ENCODE peak calls at places on chromosomes 3 and 15, in four cellular contexts. One of them, this sample, is unnamed.

GRCh38 chr3:13706886-13707285 is 158.0 kb downstream of the FBLN2 start:
- DNase-seq in activated naive CD4-positive, alpha-beta T cell: no peak
- DNase-seq in AML-193: no peak
- DNase-seq in HTR-8/SVneo: no peak
- DNase-seq in this sample: no peak

GRCh38 chr15:74050835-74051234 is 31.5 kb downstream of the GOLGA6A start:
- DNase-seq in activated naive CD4-positive, alpha-beta T cell: no peak
- DNase-seq in AML-193: no peak
- DNase-seq in HTR-8/SVneo: no peak
- DNase-seq in this sample: no peak

GRCh38 chr3:17045705-17046104 is 160.9 kb downstream of the PLCL2 start:
- DNase-seq in activated naive CD4-positive, alpha-beta T cell: no peak
- DNase-seq in AML-193: no peak
- DNase-seq in HTR-8/SVneo: no peak
- DNase-seq in this sample: no peak

GRCh38 chr3:152466784-152467183 is 198.1 kb downstream of the MBNL1 start:
- DNase-seq in activated naive CD4-positive, alpha-beta T cell: no peak
- DNase-seq in AML-193: peak
- DNase-seq in HTR-8/SVneo: peak
- DNase-seq in this sample: peak

GRCh38 chr15:92848852-92849598 is 51.1 kb upstream of the CHD2 start:
- DNase-seq in activated naive CD4-positive, alpha-beta T cell: no peak
- DNase-seq in AML-193: no peak
- DNase-seq in HTR-8/SVneo: peak
- DNase-seq in this sample: peak

GRCh38 chr3:178203152-178203551 is 333.1 kb upstream of the KCNMB2 start:
- DNase-seq in activated naive CD4-positive, alpha-beta T cell: no peak
- DNase-seq in AML-193: peak
- DNase-seq in HTR-8/SVneo: no peak
- DNase-seq in this sample: peak

GRCh38 chr3:4670352-4670751 is 177.2 kb downstream of the ITPR1 start:
- DNase-seq in activated naive CD4-positive, alpha-beta T cell: no peak
- DNase-seq in AML-193: no peak
- DNase-seq in HTR-8/SVneo: peak
- DNase-seq in this sample: peak

GRCh38 chr3:23316924-23317323 is 113.8 kb downstream of the UBE2E2 start:
- DNase-seq in activated naive CD4-positive, alpha-beta T cell: no peak
- DNase-seq in AML-193: no peak
- DNase-seq in HTR-8/SVneo: no peak
- DNase-seq in this sample: no peak

GRCh38 chr15:101139986-101140696 is 111.7 kb downstream of the CHSY1 start:
- DNase-seq in activated naive CD4-positive, alpha-beta T cell: no peak
- DNase-seq in AML-193: no peak
- DNase-seq in HTR-8/SVneo: no peak
- DNase-seq in this sample: no peak

GRCh38 chr3:155233213-155233612 is 60.3 kb downstream of the STRIT1 start:
- DNase-seq in activated naive CD4-positive, alpha-beta T cell: no peak
- DNase-seq in AML-193: no peak
- DNase-seq in HTR-8/SVneo: peak
- DNase-seq in this sample: no peak

GRCh38 chr3:174640932-174641331 is 218.2 kb upstream of the NAALADL2 start:
- DNase-seq in activated naive CD4-positive, alpha-beta T cell: no peak
- DNase-seq in AML-193: no peak
- DNase-seq in HTR-8/SVneo: no peak
- DNase-seq in this sample: no peak

GRCh38 chr3:114418724-114419543 is 125.1 kb downstream of the TIGIT start:
- DNase-seq in activated naive CD4-positive, alpha-beta T cell: no peak
- DNase-seq in AML-193: peak
- DNase-seq in HTR-8/SVneo: peak
- DNase-seq in this sample: peak

GRCh38 chr3:27535809-27536392 is 51.7 kb upstream of the SLC4A7 start:
- DNase-seq in activated naive CD4-positive, alpha-beta T cell: no peak
- DNase-seq in AML-193: no peak
- DNase-seq in HTR-8/SVneo: no peak
- DNase-seq in this sample: no peak